ENCODE peak calls at places on chromosome 1, in nine cellular contexts. T is lower lobe of right lung, R is foreskin fibroblast, A is tibial nerve, X is heart right ventricle, B is upper lobe of right lung, I is kidney epithelial cell, C is left lung, Q is colonic mucosa. W is an unnamed sample.

GRCh38 chr1:3822421-3822820 is 26.1 kb upstream of the LRRC47 start:
- DNase-seq in T (peak), Q (no peak), R (no peak), I (no peak), X (no peak), A (no peak), B (peak), C (no peak), W (no peak)

GRCh38 chr1:26274801-26275425 is 5.0 kb upstream of the SH3BGRL3 start:
- DNase-seq in Q (no peak), R (no peak), X (no peak), I (no peak), A (no peak), T (peak), C (peak), B (no peak), W (no peak)

GRCh38 chr1:202579806-202580205 is 130.4 kb downstream of the SYT2 start:
- DNase-seq in R (peak), T (no peak), I (no peak), X (no peak), B (no peak), A (no peak), Q (no peak), C (no peak), W (peak)

GRCh38 chr1:206772228-206773002 is at the start of gene IL10:
- DNase-seq in Q (no peak), T (no peak), I (no peak), B (no peak), C (peak), X (no peak), R (no peak), A (peak), W (no peak)

GRCh38 chr1:12380316-12381249 is 150.8 kb downstream of the VPS13D start:
- DNase-seq in I (no peak), X (no peak), B (no peak), T (no peak), Q (peak), A (no peak), R (no peak), C (no peak), W (no peak)

GRCh38 chr1:201318504-201319340 is 35.4 kb downstream of the PKP1 start:
- DNase-seq in C (no peak), Q (no peak), T (no peak), R (no peak), X (no peak), I (no peak), B (peak), A (no peak), W (no peak)

GRCh38 chr1:114550336-114550735 is 31.1 kb downstream of the BCAS2 start:
- DNase-seq in R (no peak), I (no peak), B (no peak), T (no peak), C (no peak), Q (no peak), X (no peak), A (no peak), W (no peak)

GRCh38 chr1:232036161-232036942 is 409.8 kb downstream of the DISC1 start:
- DNase-seq in B (no peak), C (no peak), R (no peak), Q (no peak), A (no peak), I (no peak), T (no peak), X (no peak), W (no peak)

GRCh38 chr1:9612162-9612845 is 23.6 kb downstream of the TMEM201 start:
- DNase-seq in X (no peak), B (no peak), I (no peak), Q (no peak), R (no peak), A (no peak), T (no peak), C (no peak), W (no peak)

GRCh38 chr1:67648582-67649326 is 36.2 kb upstream of the GADD45A start:
- DNase-seq in A (no peak), R (no peak), T (no peak), Q (no peak), I (no peak), X (no peak), B (no peak), C (no peak), W (no peak)

GRCh38 chr1:205523891-205524793 is 19.7 kb downstream of the CDK18 start:
- DNase-seq in R (peak), X (peak), C (peak), T (peak), I (no peak), B (peak), Q (peak), A (peak), W (no peak)
- TF ChIP-seq CTCF in R (peak), X (peak), C (peak), T (peak), I (peak), B (peak), Q (peak), A (peak), W (peak)

DNA sequence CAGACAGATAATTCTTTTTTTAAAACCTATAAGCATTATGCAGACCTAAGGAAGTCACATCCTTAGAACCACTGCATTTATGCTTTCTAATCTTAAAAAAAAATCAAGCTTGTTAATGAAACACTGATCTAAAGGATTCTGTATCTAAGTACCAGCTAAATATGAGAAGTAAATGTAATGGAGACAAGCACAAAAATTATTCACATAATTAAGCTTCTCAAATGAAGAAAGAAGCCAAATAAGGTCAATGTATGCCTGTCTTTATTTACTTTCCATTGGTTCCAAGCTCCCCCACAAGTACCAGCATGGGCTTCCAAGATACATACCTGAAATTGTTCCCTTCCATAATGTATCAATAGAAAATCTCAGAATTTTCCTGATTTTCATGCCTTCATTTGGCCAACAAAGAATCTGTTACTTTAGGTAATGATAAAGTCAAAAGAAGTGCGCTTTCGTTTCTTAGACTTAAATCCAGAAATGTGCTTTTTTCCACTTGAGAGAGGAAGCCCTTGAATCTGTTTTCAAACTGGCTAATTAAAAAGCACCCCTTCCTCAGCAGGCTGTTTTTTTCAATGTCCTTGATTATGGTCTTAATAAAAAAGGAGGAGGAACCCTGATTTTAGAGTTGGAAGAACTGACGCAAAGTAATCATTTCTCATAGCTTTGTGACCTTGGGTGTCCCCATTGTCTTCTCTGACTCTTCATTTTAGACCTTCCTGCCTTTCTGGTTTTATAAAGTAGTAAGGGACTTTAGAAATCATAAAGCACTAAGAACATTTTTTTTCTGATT is 3.8 kb downstream of the RGS2 start:
- DNase-seq in Q (no peak), R (no peak), I (no peak), T (no peak), C (no peak), B (no peak), A (no peak), X (no peak), W (no peak)
- H3K4me3 ChIP-seq in Q (no peak), R (no peak), I (no peak), T (peak), C (no peak), B (no peak), A (no peak), X (peak), W (no peak)

GRCh38 chr1:167409183-167409582 is 109.1 kb downstream of the CD247 start:
- DNase-seq in I (no peak), R (no peak), X (no peak), T (no peak), Q (no peak), A (no peak), C (no peak), B (no peak), W (no peak)
- TF ChIP-seq CTCF in I (no peak), R (no peak), X (no peak), T (no peak), Q (no peak), A (no peak), C (no peak), B (no peak), W (no peak)

GRCh38 chr1:205506409-205507196 is 2.1 kb downstream of the CDK18 start:
- DNase-seq in Q (no peak), B (no peak), T (no peak), C (no peak), A (no peak), I (no peak), X (no peak), R (no peak), W (no peak)

GRCh38 chr1:205504311-205505075 is at the start of gene CDK18:
- DNase-seq in X (peak), A (peak), Q (peak), C (peak), R (no peak), T (peak), I (no peak), B (peak), W (no peak)

GRCh38 chr1:205507896-205508714 is 3.6 kb downstream of the CDK18 start:
- DNase-seq in X (no peak), B (no peak), A (no peak), Q (no peak), C (no peak), R (no peak), T (no peak), I (no peak), W (no peak)

GRCh38 chr1:205505076-205505729 is 734 bp downstream of the CDK18 start:
- DNase-seq in B (no peak), Q (peak), A (no peak), I (no peak), C (no peak), R (no peak), T (no peak), X (no peak), W (no peak)

DNA sequence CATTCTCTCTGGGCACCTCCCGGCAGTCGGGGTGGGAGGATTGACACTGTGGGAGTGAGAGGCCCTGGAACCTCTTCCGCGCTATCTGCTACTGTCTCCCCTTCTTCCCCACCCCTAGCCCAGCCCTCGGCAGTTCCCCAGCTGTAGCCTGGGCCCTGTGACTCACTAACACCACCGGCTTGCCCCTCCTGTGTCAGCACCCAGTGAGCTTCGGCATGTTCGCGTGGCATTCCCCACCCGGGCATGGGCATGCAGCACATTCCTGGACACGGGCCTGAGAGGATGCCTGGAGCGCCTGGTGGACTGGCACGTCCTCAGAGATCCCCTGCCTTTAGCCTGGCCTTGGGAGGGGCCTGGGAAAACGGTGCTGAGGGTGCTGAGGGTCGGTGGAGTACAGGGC is 1.3 kb downstream of the CDK18 start:
- DNase-seq in C (no peak), B (peak), Q (peak), R (no peak), X (peak), I (no peak), A (no peak), T (peak), W (no peak)
- H3K4me3 ChIP-seq in C (peak), B (peak), Q (peak), R (no peak), X (peak), I (peak), A (peak), T (peak), W (no peak)

GRCh38 chr1:91278754-91279153 is 125.9 kb downstream of the HFM1 start:
- DNase-seq in A (no peak), I (no peak), T (no peak), C (no peak), Q (no peak), R (no peak), B (no peak), X (no peak), W (peak)
- TF ChIP-seq CTCF in A (peak), I (peak), T (peak), C (no peak), Q (no peak), R (peak), B (peak), X (peak), W (peak)

DNA sequence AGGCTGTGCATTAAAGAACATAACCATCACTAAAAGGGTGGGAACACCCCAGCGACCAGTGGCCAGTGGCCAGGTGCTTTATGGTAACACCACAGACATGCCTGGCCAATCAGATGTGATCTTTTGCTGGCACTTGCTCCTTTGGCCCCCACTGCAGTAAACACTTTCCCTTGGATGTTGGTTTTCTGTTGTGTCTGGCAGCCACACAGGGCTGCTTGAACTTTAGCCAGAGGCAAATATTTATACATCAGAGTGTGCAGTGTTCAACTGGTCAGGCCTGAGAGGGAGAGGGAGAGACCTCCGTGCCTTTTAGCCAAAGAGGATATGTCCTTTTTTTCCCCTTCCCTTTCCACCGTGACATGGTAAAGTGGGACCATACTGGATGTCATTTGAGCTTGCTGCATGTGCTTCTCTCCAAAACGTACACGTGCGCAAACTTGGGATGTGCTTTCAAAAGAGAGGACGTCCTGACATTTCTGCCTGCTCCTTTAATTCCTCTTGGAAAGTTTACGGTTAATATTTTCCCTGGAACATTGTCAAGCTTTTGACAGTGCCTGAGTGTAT is 101.2 kb downstream of the NFIA start:
- DNase-seq in C (no peak), T (no peak), R (peak), Q (peak), X (peak), A (peak), B (no peak), I (no peak), W (no peak)
- H3K4me3 ChIP-seq in C (peak), T (peak), R (no peak), Q (peak), X (peak), A (peak), B (peak), I (no peak), W (no peak)

W was measured in AG09309.